ENCODE peak calls at places on chromosomes 16 and 17, in six cellular contexts. N is AG04450, F is fibroblast of mammary gland, B is NCI-H510A treated with DMSO at 0.1 percent for 48 hours, A is iris pigment epithelial cell, G is neuronal stem cell. J is an unnamed sample.

GRCh38 chr17:80319262-80319998 is 58.8 kb downstream of the RNF213 start:
- DNase-seq in B (no peak), G (no peak), F (no peak), N (no peak), A (no peak), J (no peak)

GRCh38 chr17:17494499-17495447 is 1.4 kb downstream of the RASD1 start:
- DNase-seq in A (no peak), F (peak; percentile 47), G (peak; percentile 56), N (no peak), B (peak; percentile 34), J (no peak)

GRCh38 chr16:87560428-87561199 is 41.7 kb upstream of the JPH3 start:
- DNase-seq in A (peak; percentile 36), G (no peak), N (no peak), B (no peak), F (peak; percentile 44), J (no peak)

GRCh38 chr17:17480593-17481148 is 3.9 kb downstream of the MED9 start:
- DNase-seq in G (no peak), A (no peak), F (no peak), N (no peak), B (no peak), J (no peak)

GRCh38 chr17:35630530-35631148 is 43.5 kb downstream of the AP2B1 start:
- DNase-seq in B (no peak), F (peak; percentile 73), G (no peak), N (no peak), A (peak; percentile 76), J (no peak)

GRCh38 chr16:86906608-86907007 is 328.3 kb downstream of the FOXL1 start:
- DNase-seq in B (no peak), F (no peak), G (no peak), A (no peak), N (no peak), J (no peak)

GRCh38 chr16:85288869-85289660 is 176.8 kb upstream of the CIBAR2 start:
- DNase-seq in N (no peak), A (no peak), F (no peak), G (no peak), B (no peak), J (no peak)

GRCh38 chr17:12680407-12680897 is 14.8 kb downstream of the MYOCD start:
- DNase-seq in A (no peak), F (no peak), N (no peak), B (no peak), G (no peak), J (no peak)

GRCh38 chr16:58217341-58217925 is 19.5 kb upstream of the CSNK2A2 start:
- DNase-seq in G (no peak), B (no peak), A (no peak), F (no peak), N (no peak), J (no peak)

GRCh38 chr17:5249615-5250014 is 15.0 kb upstream of the SCIMP start:
- DNase-seq in G (peak; percentile 58), A (peak; percentile 80), N (peak; percentile 38), F (peak; percentile 83), B (peak; percentile 67), J (no peak)

GRCh38 chr16:12067714-12068401 is 91.3 kb downstream of the SNX29 start:
- DNase-seq in A (peak; percentile 81), G (peak; percentile 75), F (peak; percentile 88), B (peak; percentile 58), N (peak; percentile 78), J (no peak)

GRCh38 chr16:81848306-81848853 is 69.3 kb downstream of the PLCG2 start:
- DNase-seq in B (peak; percentile 80), A (no peak), N (no peak), G (no peak), F (no peak), J (no peak)

GRCh38 chr17:3917391-3917931 is 1.2 kb upstream of the P2RX1 start:
- DNase-seq in A (peak; percentile 49), F (no peak), B (no peak), N (no peak), G (no peak), J (no peak)

GRCh38 chr16:71927383-71927782 is 32.1 kb downstream of the IST1 start:
- DNase-seq in G (no peak), F (peak; percentile 90), B (no peak), N (peak; percentile 63), A (peak; percentile 90), J (no peak)

GRCh38 chr17:8463089-8463488 is 27.4 kb downstream of the NDEL1 start:
- DNase-seq in N (no peak), G (no peak), A (peak; percentile 62), B (no peak), F (peak; percentile 86), J (no peak)

GRCh38 chr17:49223517-49224197 is 6.9 kb downstream of the PHOSPHO1 start:
- DNase-seq in F (peak; percentile 26), N (no peak), A (no peak), B (peak; percentile 68), G (peak; percentile 67), J (peak; percentile 22)

GRCh38 chr17:151004-151403 is 13.6 kb downstream of the SCGB1C2 start:
- DNase-seq in G (no peak), A (no peak), B (no peak), F (no peak), N (no peak), J (no peak)

GRCh38 chr17:82120148-82120547 is 22.1 kb upstream of the FASN start:
- DNase-seq in N (no peak), F (peak; percentile 55), G (no peak), A (peak; percentile 35), B (no peak), J (no peak)

GRCh38 chr16:84947022-84947421 is 64.3 kb downstream of the ZDHHC7 start:
- DNase-seq in F (no peak), A (no peak), G (no peak), B (no peak), N (no peak), J (no peak)

GRCh38 chr17:67821871-67822367 is 3.4 kb upstream of the BPTF start:
- DNase-seq in B (no peak), N (no peak), G (no peak), F (no peak), A (no peak), J (no peak)

GRCh38 chr16:48586083-48586482 is 23.9 kb downstream of the N4BP1 start:
- DNase-seq in B (no peak), A (no peak), N (no peak), G (no peak), F (no peak), J (no peak)

GRCh38 chr17:74282587-74283370 is 8.7 kb downstream of the DNAI2 start:
- DNase-seq in G (no peak), F (peak; percentile 16), N (no peak), A (no peak), B (no peak), J (no peak)

GRCh38 chr16:4830408-4830807 is 16.7 kb downstream of the GLYR1 start:
- DNase-seq in B (no peak), N (no peak), A (no peak), G (no peak), F (no peak), J (no peak)

GRCh38 chr16:81443688-81444447 is 740 bp upstream of the CMIP start:
- DNase-seq in A (no peak), G (no peak), B (no peak), F (no peak), N (no peak), J (no peak)

GRCh38 chr16:70577256-70577698 is 53.7 kb downstream of the SF3B3 start:
- DNase-seq in F (peak; percentile 53), G (no peak), B (no peak), N (no peak), A (peak; percentile 46), J (no peak)

GRCh38 chr16:54342001-54342776 is 55.6 kb upstream of the IRX3 start:
- DNase-seq in A (no peak), G (no peak), N (no peak), B (no peak), F (peak; percentile 17), J (no peak)

GRCh38 chr16:11561440-11561797 is 25.3 kb downstream of the LITAF start:
- DNase-seq in G (no peak), F (no peak), A (no peak), B (no peak), N (no peak), J (no peak)

GRCh38 chr17:60823520-60823919 is 145.9 kb downstream of the BCAS3 start:
- DNase-seq in N (no peak), B (no peak), F (no peak), A (no peak), G (no peak), J (no peak)